ENCODE peak calls at places on chromosomes 2 and 18, in eight cellular contexts. E is IMR-90, D is ascending aorta, J is hepatocyte, L is cardiac muscle cell, X is breast epithelium, Z is pancreas, T is MM.1S. S is an unnamed sample.

GRCh38 chr18:25005602-25006375 is 346.2 kb downstream of the ZNF521 start:
- DNase-seq in E (peak; percentile 49), D (no peak), J (peak; percentile 32), L (peak; percentile 17), X (no peak), Z (no peak), T (no peak), S (no peak)

GRCh38 chr2:164252568-164253287 is 368.6 kb downstream of the GRB14 start:
- DNase-seq in E (no peak), D (no peak), J (no peak), L (no peak), X (no peak), Z (no peak), T (peak; percentile 76), S (no peak)

GRCh38 chr2:168814939-168815907 is 12.8 kb downstream of the NOSTRIN start:
- DNase-seq in E (no peak), D (no peak), J (no peak), L (peak; percentile 33), X (no peak), Z (no peak), T (no peak), S (no peak)

GRCh38 chr2:95316466-95317122 is 19.4 kb downstream of the KCNIP3 start:
- DNase-seq in E (peak; percentile 42), D (no peak), J (no peak), L (no peak), X (no peak), Z (no peak), T (no peak), S (no peak)

GRCh38 chr2:206456078-206456769 is 12.9 kb downstream of the ADAM23 start:
- DNase-seq in E (no peak), D (no peak), J (no peak), L (no peak), X (no peak), Z (no peak), T (no peak), S (no peak)

GRCh38 chr2:167438206-167438605 is 549.9 kb downstream of the XIRP2 start:
- DNase-seq in E (peak; percentile 67), D (no peak), J (peak; percentile 37), L (peak; percentile 20), X (no peak), Z (no peak), T (no peak), S (no peak)

GRCh38 chr2:215332876-215333600 is 21.2 kb downstream of the ATIC start:
- DNase-seq in E (no peak), D (no peak), J (peak; percentile 28), L (no peak), X (no peak), Z (no peak), T (no peak), S (no peak)

GRCh38 chr2:157825885-157826284 is 50.2 kb downstream of the ACVR1 start:
- DNase-seq in E (peak; percentile 54), D (no peak), J (peak; percentile 63), L (no peak), X (peak; percentile 74), Z (no peak), T (no peak), S (no peak)

GRCh38 chr2:73931531-73932500 is 5.1 kb downstream of the DGUOK start:
- DNase-seq in E (peak; percentile 69), D (no peak), J (no peak), L (no peak), X (no peak), Z (no peak), T (no peak), S (no peak)

GRCh38 chr18:49071365-49071764 is 120.6 kb upstream of the SMAD7 start:
- DNase-seq in E (no peak), D (no peak), J (no peak), L (no peak), X (no peak), Z (no peak), T (no peak), S (no peak)

GRCh38 chr2:32702303-32703064 is 74.6 kb downstream of the TTC27 start:
- DNase-seq in E (no peak), D (no peak), J (no peak), L (no peak), X (no peak), Z (no peak), T (no peak), S (no peak)

GRCh38 chr2:159942149-159942548 is 120.3 kb downstream of the PLA2R1 start:
- DNase-seq in E (no peak), D (no peak), J (no peak), L (no peak), X (no peak), Z (no peak), T (no peak), S (no peak)

GRCh38 chr18:6741290-6741689 is 11.8 kb downstream of the ARHGAP28 start:
- DNase-seq in E (peak; percentile 100), D (no peak), J (peak; percentile 73), L (no peak), X (no peak), Z (no peak), T (no peak), S (no peak)

DNA sequence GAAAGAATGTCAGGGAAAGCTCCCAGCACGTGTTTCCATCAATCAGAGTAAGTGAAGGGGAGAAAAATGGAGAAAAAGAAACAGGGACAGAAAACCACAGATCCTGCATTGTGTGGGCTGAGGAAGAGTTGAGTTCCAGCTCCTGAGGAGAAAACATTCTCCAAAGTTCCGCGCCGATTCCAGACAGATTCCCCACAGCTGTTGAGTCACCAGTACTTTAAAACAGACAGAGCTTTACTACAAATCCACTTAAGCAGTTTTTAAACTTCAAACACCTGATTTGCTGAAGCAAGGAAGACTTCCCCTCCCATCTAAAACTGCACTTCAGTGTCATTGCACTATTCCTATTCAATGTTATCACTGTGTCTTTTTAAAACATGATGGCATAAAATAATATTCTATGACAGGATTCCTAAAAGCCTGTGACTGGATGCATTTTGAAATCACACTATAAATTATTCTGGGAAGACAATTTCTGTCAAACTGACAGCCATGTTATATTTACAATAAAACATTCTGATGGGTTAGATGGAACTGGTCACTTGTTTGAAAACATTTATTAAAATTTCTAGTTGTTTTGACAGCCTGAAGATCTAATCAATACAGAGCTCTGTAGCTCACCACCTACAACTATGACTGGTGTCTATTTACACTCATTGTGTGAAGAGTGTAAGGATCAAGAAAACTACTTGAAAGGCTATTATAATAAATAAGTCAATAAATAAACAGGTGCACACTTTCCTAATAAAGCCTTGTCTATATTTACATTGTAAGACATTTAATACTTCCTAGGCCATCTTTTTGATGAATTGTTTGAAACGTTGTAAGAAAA is 40.9 kb downstream of the TCF4 start:
- DNase-seq in E (peak; percentile 82), D (no peak), J (peak; percentile 32), L (no peak), X (no peak), Z (no peak), T (no peak), S (no peak)
- H3K4me3 ChIP-seq in E (peak overlapping the region; percentile 30), D (no peak overlapping the region), J (no peak overlapping the region), L (no peak overlapping the region), X (no peak overlapping the region), Z (no peak overlapping the region), T (no peak overlapping the region), S (no peak overlapping the region)

GRCh38 chr2:191319181-191319580 is 74.0 kb downstream of the MYO1B start:
- DNase-seq in E (peak; percentile 78), D (no peak), J (no peak), L (no peak), X (no peak), Z (no peak), T (no peak), S (no peak)
- H3K27ac ChIP-seq in E (peak overlapping the region; percentile 78), D (no peak overlapping the region), J (peak overlapping the region; percentile 58), L (no peak overlapping the region), X (no peak overlapping the region), Z (no peak overlapping the region), T (no peak overlapping the region), S (no peak overlapping the region)

GRCh38 chr2:9545502-9545901 is 10.1 kb downstream of the ADAM17 start:
- DNase-seq in E (no peak), D (no peak), J (no peak), L (no peak), X (no peak), Z (no peak), T (no peak), S (no peak)

GRCh38 chr2:9547272-9547991 is 8.2 kb downstream of the ADAM17 start:
- DNase-seq in E (peak; percentile 45), D (no peak), J (no peak), L (no peak), X (no peak), Z (no peak), T (no peak), S (no peak)

GRCh38 chr2:9552491-9553178 is 3.0 kb downstream of the ADAM17 start:
- DNase-seq in E (peak; percentile 91), D (no peak), J (no peak), L (no peak), X (no peak), Z (no peak), T (no peak), S (no peak)

GRCh38 chr2:9548506-9548905 is 7.1 kb downstream of the ADAM17 start:
- DNase-seq in E (peak; percentile 69), D (no peak), J (no peak), L (no peak), X (no peak), Z (no peak), T (peak; percentile 67), S (no peak)

DNA sequence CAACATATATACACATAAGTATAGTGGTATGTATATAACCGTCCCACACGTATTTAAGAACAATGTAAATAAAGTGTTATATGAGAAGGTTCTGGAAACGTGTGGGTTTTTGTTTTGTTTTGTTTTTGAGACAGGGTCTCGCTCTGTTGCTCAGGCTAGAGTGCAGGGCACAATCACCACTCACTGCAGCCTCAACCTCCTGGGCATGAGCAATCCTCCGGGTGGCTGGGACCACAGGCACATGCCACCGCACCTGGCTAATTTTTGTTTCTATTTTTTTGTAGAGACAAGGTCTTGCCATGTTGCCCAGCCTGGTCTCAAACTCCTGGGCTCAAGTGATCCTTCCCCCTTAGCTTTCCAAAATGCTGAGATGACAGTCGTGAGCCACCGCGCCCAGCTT is 6.2 kb downstream of the ADAM17 start:
- DNase-seq in E (no peak), D (no peak), J (no peak), L (no peak), X (no peak), Z (no peak), T (no peak), S (no peak)
- H3K4me3 ChIP-seq in E (no peak overlapping the region), D (no peak overlapping the region), J (no peak overlapping the region), L (no peak overlapping the region), X (no peak overlapping the region), Z (no peak overlapping the region), T (no peak overlapping the region), S (no peak overlapping the region)

GRCh38 chr18:12692206-12692605 is 10.3 kb downstream of the CEP76 start:
- DNase-seq in E (no peak), D (no peak), J (no peak), L (no peak), X (no peak), Z (no peak), T (no peak), S (no peak)

GRCh38 chr18:12689256-12689655 is 13.3 kb downstream of the CEP76 start:
- DNase-seq in E (no peak), D (no peak), J (no peak), L (no peak), X (no peak), Z (no peak), T (no peak), S (no peak)

GRCh38 chr18:12694032-12694431 is 8.5 kb downstream of the CEP76 start:
- DNase-seq in E (no peak), D (no peak), J (no peak), L (no peak), X (no peak), Z (no peak), T (no peak), S (no peak)

GRCh38 chr18:12686100-12686499 is 16.4 kb downstream of the CEP76 start:
- DNase-seq in E (peak; percentile 30), D (no peak), J (no peak), L (no peak), X (no peak), Z (no peak), T (no peak), S (no peak)

GRCh38 chr18:12691021-12691420 is 11.5 kb downstream of the CEP76 start:
- DNase-seq in E (no peak), D (no peak), J (no peak), L (no peak), X (no peak), Z (no peak), T (no peak), S (no peak)
- H3K27ac ChIP-seq in E (no peak overlapping the region), D (no peak overlapping the region), J (no peak overlapping the region), L (no peak overlapping the region), X (no peak overlapping the region), Z (no peak overlapping the region), T (no peak overlapping the region), S (no peak overlapping the region)